ENCODE peak calls at places on chromosome 15, in six cellular contexts. One of them, this sample, is unnamed. For H3K4me1, the result is how much of the 10 kb centered on the place peaks cover.

GRCh38 chr15:78453447-78453846 is 15.4 kb downstream of the IREB2 start:
- DNase-seq in stomach: no peak
- DNase-seq in pancreas: no peak
- DNase-seq in transverse colon: no peak
- DNase-seq in neural progenitor cell: no peak
- DNase-seq in hepatocyte: no peak
- DNase-seq in this sample: no peak

GRCh38 chr15:40436116-40436891 is 4.4 kb upstream of the BAHD1 start:
- DNase-seq in hepatocyte: peak
- DNase-seq in neural progenitor cell: peak
- DNase-seq in transverse colon: peak
- DNase-seq in stomach: no peak
- DNase-seq in pancreas: peak
- DNase-seq in this sample: peak

GRCh38 chr15:72724028-72724427 is 38.0 kb downstream of the BBS4 start:
- DNase-seq in neural progenitor cell: no peak
- DNase-seq in hepatocyte: no peak
- DNase-seq in pancreas: no peak
- DNase-seq in transverse colon: no peak
- DNase-seq in stomach: no peak
- DNase-seq in this sample: no peak

GRCh38 chr15:88586401-88587162 is 34.6 kb upstream of the AEN start:
- DNase-seq in pancreas: no peak
- DNase-seq in transverse colon: no peak
- DNase-seq in stomach: no peak
- DNase-seq in hepatocyte: no peak
- DNase-seq in neural progenitor cell: no peak
- DNase-seq in this sample: no peak

GRCh38 chr15:47792231-47792630 is 74.9 kb downstream of the SEMA6D start:
- DNase-seq in transverse colon: no peak
- DNase-seq in hepatocyte: no peak
- DNase-seq in pancreas: no peak
- DNase-seq in stomach: no peak
- DNase-seq in neural progenitor cell: no peak
- DNase-seq in this sample: no peak

GRCh38 chr15:89143503-89144162 is 55.4 kb downstream of the ABHD2 start:
- DNase-seq in neural progenitor cell: no peak
- DNase-seq in hepatocyte: no peak
- DNase-seq in stomach: no peak
- DNase-seq in pancreas: no peak
- DNase-seq in transverse colon: no peak
- DNase-seq in this sample: no peak

GRCh38 chr15:51386029-51386428 is 44.6 kb downstream of the GLDN start:
- DNase-seq in stomach: no peak
- DNase-seq in transverse colon: no peak
- DNase-seq in neural progenitor cell: no peak
- DNase-seq in hepatocyte: no peak
- DNase-seq in pancreas: no peak
- DNase-seq in this sample: no peak

GRCh38 chr15:48644827-48645557 is 517 bp downstream of the FBN1 start:
- DNase-seq in transverse colon: no peak
- DNase-seq in hepatocyte: peak
- DNase-seq in neural progenitor cell: peak
- DNase-seq in stomach: no peak
- DNase-seq in pancreas: peak
- DNase-seq in this sample: peak

GRCh38 chr15:29747837-29748417 is 74.3 kb downstream of the TJP1 start:
- DNase-seq in transverse colon: no peak
- DNase-seq in pancreas: no peak
- DNase-seq in stomach: no peak
- DNase-seq in hepatocyte: no peak
- DNase-seq in neural progenitor cell: no peak
- DNase-seq in this sample: no peak

GRCh38 chr15:48021336-48022086 is 99.3 kb upstream of the SLC24A5 start:
- DNase-seq in pancreas: no peak
- DNase-seq in hepatocyte: peak
- DNase-seq in stomach: no peak
- DNase-seq in neural progenitor cell: no peak
- DNase-seq in transverse colon: no peak
- DNase-seq in this sample: no peak

GRCh38 chr15:66107070-66107469 is 146.5 kb downstream of the MEGF11 start:
- DNase-seq in pancreas: no peak
- DNase-seq in hepatocyte: no peak
- DNase-seq in transverse colon: no peak
- DNase-seq in neural progenitor cell: peak
- DNase-seq in stomach: no peak
- DNase-seq in this sample: no peak

GRCh38 chr15:38904298-38904697 is 339.7 kb upstream of the RASGRP1 start:
- DNase-seq in neural progenitor cell: no peak
- DNase-seq in hepatocyte: no peak
- DNase-seq in stomach: no peak
- DNase-seq in pancreas: no peak
- DNase-seq in transverse colon: no peak
- DNase-seq in this sample: no peak

GRCh38 chr15:31745841-31746240 is 284.5 kb upstream of the CHRNA7 start:
- DNase-seq in pancreas: no peak
- DNase-seq in stomach: no peak
- DNase-seq in transverse colon: no peak
- DNase-seq in hepatocyte: no peak
- DNase-seq in neural progenitor cell: no peak
- DNase-seq in this sample: no peak

GRCh38 chr15:23857028-23857641 is 170.0 kb upstream of the NDN start:
- DNase-seq in neural progenitor cell: peak
- DNase-seq in stomach: peak
- DNase-seq in hepatocyte: peak
- DNase-seq in transverse colon: peak
- DNase-seq in pancreas: peak
- DNase-seq in this sample: peak

GRCh38 chr15:66761723-66762595 is 59.9 kb downstream of the SMAD6 start:
- DNase-seq in transverse colon: no peak
- DNase-seq in neural progenitor cell: no peak
- DNase-seq in hepatocyte: no peak
- DNase-seq in stomach: no peak
- DNase-seq in pancreas: no peak
- DNase-seq in this sample: no peak

GRCh38 chr15:87483468-87483867 is 773.1 kb downstream of the NTRK3 start:
- DNase-seq in stomach: no peak
- DNase-seq in neural progenitor cell: no peak
- DNase-seq in pancreas: no peak
- DNase-seq in transverse colon: no peak
- DNase-seq in hepatocyte: no peak
- DNase-seq in this sample: no peak

GRCh38 chr15:45456212-45457106 is 66.1 kb downstream of the SLC30A4 start:
- DNase-seq in hepatocyte: peak
- DNase-seq in pancreas: no peak
- DNase-seq in neural progenitor cell: no peak
- DNase-seq in stomach: peak
- DNase-seq in transverse colon: peak
- DNase-seq in this sample: peak

GRCh38 chr15:91946914-91947313 is 93.4 kb downstream of the SLCO3A1 start:
- DNase-seq in hepatocyte: no peak
- DNase-seq in transverse colon: no peak
- DNase-seq in stomach: no peak
- DNase-seq in neural progenitor cell: peak
- DNase-seq in pancreas: no peak
- DNase-seq in this sample: no peak
- TF ChIP-seq CTCF in hepatocyte: no peak
- TF ChIP-seq CTCF in transverse colon: no peak
- TF ChIP-seq CTCF in stomach: no peak
- TF ChIP-seq CTCF in neural progenitor cell: peak
- TF ChIP-seq CTCF in pancreas: no peak
- TF ChIP-seq CTCF in this sample: no peak

GRCh38 chr15:62327386-62327785 is 162.3 kb upstream of the C2CD4B start:
- DNase-seq in neural progenitor cell: no peak
- DNase-seq in stomach: no peak
- DNase-seq in transverse colon: no peak
- DNase-seq in pancreas: no peak
- DNase-seq in hepatocyte: no peak
- DNase-seq in this sample: no peak
- H3K4me1 ChIP-seq in neural progenitor cell: under half
- H3K4me1 ChIP-seq in stomach: under half
- H3K4me1 ChIP-seq in transverse colon: under half
- H3K4me1 ChIP-seq in pancreas: under half
- H3K4me1 ChIP-seq in hepatocyte: under half
- H3K4me1 ChIP-seq in this sample: under half

DNA sequence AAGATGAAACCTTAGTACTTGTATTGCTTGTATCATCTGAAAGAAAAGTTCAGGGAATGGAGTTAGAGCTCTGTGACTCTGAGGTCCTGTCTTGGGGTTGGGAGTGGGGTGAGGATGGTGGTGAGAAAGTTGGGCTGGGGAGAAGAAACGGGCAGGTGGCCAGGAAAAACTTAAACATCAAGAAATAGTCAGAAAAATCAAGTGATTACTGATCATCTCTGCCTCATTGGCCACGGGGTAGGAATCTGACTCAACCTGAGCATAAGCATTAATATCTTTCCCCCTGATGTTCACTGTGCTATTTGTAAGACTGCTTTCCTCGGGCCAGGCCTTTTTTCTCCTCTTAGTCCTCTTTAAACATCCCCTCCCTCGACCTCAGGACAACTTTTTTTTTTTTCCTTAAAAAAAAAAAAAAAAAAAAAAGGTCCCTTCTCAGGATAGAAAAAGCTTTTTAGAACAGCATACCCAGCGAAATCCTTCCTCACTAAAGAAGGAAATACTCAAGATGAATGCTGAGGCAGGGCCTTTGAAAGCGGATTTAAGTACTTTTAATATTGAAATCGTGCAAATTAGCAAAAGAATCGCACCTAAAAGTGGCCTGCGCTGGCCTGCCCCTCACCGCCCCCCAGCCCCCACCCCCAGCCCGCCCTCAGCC is 5.7 kb downstream of the MEIS2 start:
- DNase-seq in stomach: no peak
- DNase-seq in hepatocyte: peak
- DNase-seq in transverse colon: no peak
- DNase-seq in pancreas: no peak
- DNase-seq in neural progenitor cell: no peak
- DNase-seq in this sample: no peak
- H3K4me3 ChIP-seq in stomach: peak
- H3K4me3 ChIP-seq in hepatocyte: no peak
- H3K4me3 ChIP-seq in transverse colon: peak
- H3K4me3 ChIP-seq in pancreas: no peak
- H3K4me3 ChIP-seq in neural progenitor cell: peak
- H3K4me3 ChIP-seq in this sample: no peak

DNA sequence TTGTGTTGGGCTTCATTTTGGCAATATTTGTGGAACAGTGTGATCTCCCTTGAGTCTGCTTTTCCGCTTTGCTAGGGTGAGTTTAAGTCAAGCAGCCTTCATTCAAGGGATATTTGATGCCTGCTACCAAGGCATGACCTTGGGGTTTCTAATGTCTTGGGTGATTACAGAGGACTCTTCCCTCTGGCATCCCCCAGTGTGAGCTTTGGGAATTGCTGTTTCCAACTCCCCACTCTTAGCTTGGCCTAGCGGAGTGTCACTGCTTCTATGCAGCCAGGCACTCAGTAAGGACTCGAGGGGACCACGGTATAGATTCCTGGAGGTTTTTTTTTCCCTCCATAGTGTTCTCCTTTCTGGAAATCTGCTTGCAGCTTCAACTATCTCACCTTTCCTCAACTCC is 21.1 kb downstream of the GCNT3 start:
- DNase-seq in pancreas: no peak
- DNase-seq in neural progenitor cell: peak
- DNase-seq in transverse colon: no peak
- DNase-seq in stomach: no peak
- DNase-seq in hepatocyte: peak
- DNase-seq in this sample: no peak
- TF ChIP-seq CTCF in pancreas: no peak
- TF ChIP-seq CTCF in neural progenitor cell: peak
- TF ChIP-seq CTCF in transverse colon: peak
- TF ChIP-seq CTCF in stomach: no peak
- TF ChIP-seq CTCF in hepatocyte: peak
- TF ChIP-seq CTCF in this sample: no peak

DNA sequence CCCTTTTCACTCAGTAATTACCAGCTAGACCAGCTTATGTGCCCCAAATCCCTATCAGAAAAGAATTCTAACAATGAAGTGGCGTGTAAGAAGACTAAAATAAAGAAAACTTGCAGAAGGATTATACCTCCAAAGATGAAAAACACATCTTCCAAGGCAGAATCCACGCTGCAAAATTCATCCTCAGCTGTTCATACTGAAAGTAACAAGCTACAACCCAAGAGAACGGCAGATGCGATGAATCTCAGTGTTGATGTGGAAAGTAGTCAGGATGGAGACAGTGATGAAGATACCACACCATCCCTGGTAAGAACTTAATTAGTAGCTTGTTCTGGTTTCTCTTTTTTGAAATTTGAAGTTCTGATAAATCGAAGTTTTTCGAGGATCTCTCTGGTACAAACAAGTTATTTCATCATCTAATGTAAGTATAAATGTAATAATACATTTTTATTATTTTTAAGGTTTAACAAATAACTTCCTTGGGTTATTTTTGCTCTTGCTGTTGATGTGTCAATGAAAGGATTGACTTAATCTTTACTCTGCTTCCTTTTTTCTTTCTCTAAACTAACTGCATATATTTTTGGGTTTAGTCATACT is 1.4 kb downstream of the WDR76 start:
- DNase-seq in transverse colon: no peak
- DNase-seq in neural progenitor cell: peak
- DNase-seq in pancreas: no peak
- DNase-seq in hepatocyte: no peak
- DNase-seq in stomach: no peak
- DNase-seq in this sample: no peak
- H3K4me1 ChIP-seq in transverse colon: under half
- H3K4me1 ChIP-seq in neural progenitor cell: under half
- H3K4me1 ChIP-seq in pancreas: under half
- H3K4me1 ChIP-seq in hepatocyte: under half
- H3K4me1 ChIP-seq in stomach: under half
- H3K4me1 ChIP-seq in this sample: under half

GRCh38 chr15:52503788-52504496 is 24.7 kb downstream of the MYO5A start:
- DNase-seq in hepatocyte: no peak
- DNase-seq in stomach: no peak
- DNase-seq in pancreas: no peak
- DNase-seq in transverse colon: no peak
- DNase-seq in neural progenitor cell: no peak
- DNase-seq in this sample: no peak

GRCh38 chr15:52509500-52510244 is 19.0 kb downstream of the MYO5A start:
- DNase-seq in stomach: no peak
- DNase-seq in transverse colon: no peak
- DNase-seq in neural progenitor cell: peak
- DNase-seq in hepatocyte: no peak
- DNase-seq in pancreas: no peak
- DNase-seq in this sample: no peak

GRCh38 chr15:52502608-52503007 is 26.1 kb downstream of the MYO5A start:
- DNase-seq in stomach: no peak
- DNase-seq in hepatocyte: no peak
- DNase-seq in pancreas: no peak
- DNase-seq in neural progenitor cell: no peak
- DNase-seq in transverse colon: no peak
- DNase-seq in this sample: no peak

GRCh38 chr15:52505141-52505540 is 23.5 kb downstream of the MYO5A start:
- DNase-seq in neural progenitor cell: no peak
- DNase-seq in pancreas: no peak
- DNase-seq in stomach: no peak
- DNase-seq in transverse colon: no peak
- DNase-seq in hepatocyte: no peak
- DNase-seq in this sample: no peak

DNA sequence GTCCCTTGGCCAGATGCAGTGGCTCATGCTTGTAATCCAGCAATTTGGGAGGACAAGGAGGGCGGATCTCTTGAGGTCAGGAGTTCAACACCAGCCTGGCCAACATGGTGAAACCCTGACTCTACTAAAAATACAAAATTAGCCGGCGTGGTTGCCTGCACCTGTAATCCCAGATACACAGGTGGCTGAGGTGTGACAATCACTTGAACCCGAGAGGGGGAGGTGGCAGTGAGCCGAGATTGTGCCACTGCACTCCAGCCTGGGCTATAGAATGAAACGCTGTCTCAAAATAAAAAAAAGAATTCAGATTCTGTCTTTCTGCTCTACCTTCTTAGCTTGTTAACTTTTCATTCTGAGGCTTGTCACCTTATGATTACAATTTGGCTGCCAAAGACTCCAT is 22.1 kb downstream of the MYO5A start:
- DNase-seq in pancreas: no peak
- DNase-seq in neural progenitor cell: no peak
- DNase-seq in transverse colon: no peak
- DNase-seq in stomach: no peak
- DNase-seq in hepatocyte: no peak
- DNase-seq in this sample: no peak
- H3K4me3 ChIP-seq in pancreas: no peak
- H3K4me3 ChIP-seq in neural progenitor cell: no peak
- H3K4me3 ChIP-seq in transverse colon: no peak
- H3K4me3 ChIP-seq in stomach: no peak
- H3K4me3 ChIP-seq in hepatocyte: no peak
- H3K4me3 ChIP-seq in this sample: no peak